ENCODE peak calls at places on chromosomes 13 and 19, in nine cellular contexts. E is GM10248, C is body of pancreas, T is AG04450, S is neural crest cell, Q is choroid plexus epithelial cell, U is fibroblast of lung, F is AG09309, K is A549. R is an unnamed sample.

GRCh38 chr19:30666301-30666803 is 294.2 kb downstream of the ZNF536 start:
- DNase-seq in E (peak; percentile 58), C (peak; percentile 67), T (no peak), S (peak; percentile 78), Q (peak; percentile 49), U (peak; percentile 28), F (no peak), K (peak; percentile 66), R (peak; percentile 62)

GRCh38 chr13:85486663-85487062 is 312.6 kb downstream of the SLITRK6 start:
- DNase-seq in E (no peak), C (no peak), T (no peak), S (no peak), Q (no peak), U (no peak), F (no peak), K (no peak), R (no peak)

GRCh38 chr19:11693505-11694499 is 44.9 kb downstream of the ZNF823 start:
- DNase-seq in E (no peak), C (no peak), T (no peak), S (no peak), Q (peak; percentile 85), U (peak; percentile 83), F (peak; percentile 54), K (no peak), R (no peak)

GRCh38 chr19:52910648-52911047 is 12.6 kb downstream of the ZNF888 start:
- DNase-seq in E (no peak), C (no peak), T (no peak), S (no peak), Q (no peak), U (no peak), F (no peak), K (no peak), R (no peak)

GRCh38 chr13:99522288-99522687 is 21.0 kb downstream of the TM9SF2 start:
- DNase-seq in E (no peak), C (no peak), T (no peak), S (no peak), Q (no peak), U (no peak), F (no peak), K (no peak), R (no peak)

GRCh38 chr19:51702754-51703654 is 9.9 kb downstream of the SPACA6 start:
- DNase-seq in E (peak; percentile 27), C (peak; percentile 70), T (no peak), S (no peak), Q (peak; percentile 15), U (no peak), F (no peak), K (no peak), R (no peak)

GRCh38 chr19:823565-824121 is 1.9 kb upstream of the PLPPR3 start:
- DNase-seq in E (no peak), C (no peak), T (no peak), S (no peak), Q (no peak), U (no peak), F (no peak), K (no peak), R (no peak)

GRCh38 chr13:73872397-73872796 is 261.8 kb downstream of the KLF12 start:
- DNase-seq in E (no peak), C (no peak), T (no peak), S (no peak), Q (peak; percentile 50), U (no peak), F (no peak), K (no peak), R (no peak)

GRCh38 chr13:75418997-75419396 is 63.0 kb downstream of the TBC1D4 start:
- DNase-seq in E (no peak), C (no peak), T (no peak), S (no peak), Q (peak; percentile 72), U (peak; percentile 62), F (peak; percentile 14), K (no peak), R (no peak)

GRCh38 chr19:42942187-42942789 is 5.3 kb upstream of the PSG7 start:
- DNase-seq in E (no peak), C (no peak), T (no peak), S (no peak), Q (peak; percentile 52), U (peak; percentile 2), F (no peak), K (peak; percentile 19), R (no peak)

GRCh38 chr19:23882493-23882892 is 32.2 kb upstream of the ZNF726 start:
- DNase-seq in E (no peak), C (no peak), T (no peak), S (no peak), Q (no peak), U (no peak), F (no peak), K (no peak), R (no peak)

GRCh38 chr13:104385409-104385808 is 1319.2 kb upstream of the SLC10A2 start:
- DNase-seq in E (no peak), C (no peak), T (no peak), S (no peak), Q (peak; percentile 77), U (peak; percentile 81), F (no peak), K (no peak), R (no peak)

GRCh38 chr19:41322451-41322850 is 12.5 kb downstream of the CCDC97 start:
- DNase-seq in E (no peak), C (no peak), T (no peak), S (no peak), Q (no peak), U (no peak), F (no peak), K (no peak), R (no peak)

GRCh38 chr13:21338156-21338555 is 120.9 kb downstream of the ZDHHC20 start:
- DNase-seq in E (no peak), C (no peak), T (no peak), S (no peak), Q (no peak), U (no peak), F (no peak), K (no peak), R (no peak)
- TF ChIP-seq CTCF in E (no peak), C (no peak), T (no peak), S (no peak), Q (no peak), U (no peak), F (no peak), K (no peak), R (no peak)

DNA sequence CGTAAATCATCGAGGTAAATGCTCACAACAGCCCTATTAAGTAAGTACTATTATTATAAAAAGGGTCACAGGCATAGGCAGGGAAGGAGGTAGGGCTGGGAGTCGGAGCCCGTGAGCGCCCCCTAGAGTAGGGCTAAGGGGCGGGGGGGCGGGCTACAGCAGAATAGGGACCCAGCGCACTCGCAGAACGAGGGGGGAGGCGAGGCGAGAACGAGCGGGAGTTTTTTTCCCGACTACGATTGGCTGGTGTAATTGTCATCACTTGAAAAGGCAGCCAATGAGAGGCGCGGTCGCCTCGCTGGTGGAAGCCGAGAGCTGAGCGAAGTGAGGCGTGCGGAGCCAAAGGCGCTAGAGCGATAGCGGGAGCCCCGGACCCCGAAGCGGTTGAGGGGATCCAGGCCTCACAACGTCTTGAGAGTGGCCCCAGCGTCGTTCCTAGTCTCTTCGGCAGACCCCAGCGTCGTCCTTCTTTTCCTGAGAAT is 24.2 kb downstream of the KEAP1 start:
- DNase-seq in E (peak; percentile 58), C (peak; percentile 94), T (peak; percentile 54), S (peak; percentile 61), Q (peak; percentile 94), U (peak; percentile 86), F (no peak), K (peak; percentile 51), R (peak; percentile 70)
- TF ChIP-seq CTCF in E (peak; percentile 9), C (peak; percentile 73), T (peak; percentile 40), S (peak; percentile 67), Q (peak; percentile 56), U (peak; percentile 40), F (peak; percentile 39), K (peak; percentile 45), R (no peak)

GRCh38 chr19:44644391-44645016 is 794 bp downstream of the PVR start:
- DNase-seq in E (no peak), C (peak; percentile 47), T (no peak), S (peak; percentile 18), Q (peak; percentile 33), U (peak; percentile 28), F (no peak), K (peak; percentile 81), R (peak; percentile 51)

GRCh38 chr19:44641866-44642265 is 1.8 kb upstream of the PVR start:
- DNase-seq in E (no peak), C (no peak), T (no peak), S (no peak), Q (no peak), U (no peak), F (no peak), K (no peak), R (no peak)

GRCh38 chr19:44642375-44642774 is 1.3 kb upstream of the PVR start:
- DNase-seq in E (no peak), C (no peak), T (no peak), S (no peak), Q (no peak), U (no peak), F (no peak), K (no peak), R (no peak)

GRCh38 chr19:44645407-44646048 is 1.8 kb downstream of the PVR start:
- DNase-seq in E (no peak), C (no peak), T (no peak), S (no peak), Q (no peak), U (no peak), F (no peak), K (no peak), R (no peak)

DNA sequence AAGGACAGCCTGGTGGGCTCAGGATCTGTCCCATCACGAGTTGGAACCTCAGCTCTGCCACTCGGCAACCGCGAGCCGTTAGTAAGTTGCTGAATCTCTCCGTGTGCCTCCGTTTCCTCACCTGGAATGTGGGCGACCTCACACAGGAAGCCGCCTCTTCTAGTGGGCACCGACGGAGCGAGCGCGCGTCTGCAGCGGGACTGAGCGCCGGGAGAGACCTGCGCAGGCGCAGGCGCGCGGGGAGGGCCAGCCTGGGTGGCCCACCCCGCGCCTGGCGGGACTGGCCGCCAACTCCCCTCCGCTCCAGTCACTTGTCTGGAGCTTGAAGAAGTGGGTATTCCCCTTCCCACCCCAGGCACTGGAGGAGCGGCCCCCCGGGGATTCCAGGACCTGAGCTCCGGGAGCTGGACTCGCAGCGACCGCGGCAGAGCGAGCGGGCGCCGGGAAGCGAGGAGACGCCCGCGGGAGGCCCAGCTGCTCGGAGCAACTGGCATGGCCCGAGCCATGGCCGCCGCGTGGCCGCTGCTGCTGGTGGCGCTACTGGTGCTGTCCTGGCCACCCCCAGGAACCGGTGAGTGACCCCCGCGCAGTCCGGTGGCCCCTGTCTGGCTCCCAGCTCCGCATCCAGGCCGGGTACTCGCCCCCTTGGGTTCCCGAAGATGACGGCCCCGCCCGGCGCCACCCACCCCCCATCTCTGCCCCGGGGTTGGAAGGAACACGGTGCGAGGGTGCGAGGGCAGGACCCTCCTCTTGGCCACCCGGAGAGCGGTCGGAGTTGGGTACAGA is at the start of gene PVR:
- DNase-seq in E (peak; percentile 68), C (peak; percentile 82), T (no peak), S (peak; percentile 57), Q (peak; percentile 71), U (peak; percentile 65), F (no peak), K (peak; percentile 98), R (peak; percentile 82)
- TF ChIP-seq CTCF in E (no peak), C (no peak), T (no peak), S (peak; percentile 30), Q (no peak), U (no peak), F (no peak), K (no peak), R (no peak)

DNA sequence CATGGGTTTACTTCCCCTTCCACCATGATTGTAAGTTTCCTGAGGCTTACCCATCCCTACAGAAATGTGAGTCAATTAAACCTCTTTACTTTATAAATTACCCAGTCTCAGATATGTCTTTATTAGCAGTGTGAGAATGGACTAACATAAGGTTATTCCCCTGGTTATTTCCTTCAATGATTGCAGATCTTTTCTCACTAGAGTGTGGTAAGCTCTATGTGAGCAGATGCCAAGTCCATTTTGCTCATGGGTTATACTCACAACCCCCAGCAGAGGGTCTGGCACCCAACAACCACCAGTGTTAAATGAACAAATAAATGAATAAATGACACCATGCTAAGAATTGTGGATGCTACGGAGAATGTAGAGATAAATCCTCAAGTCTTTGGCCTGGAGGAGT is 472.8 kb downstream of the LIG4 start:
- DNase-seq in E (no peak), C (no peak), T (no peak), S (no peak), Q (no peak), U (no peak), F (no peak), K (no peak), R (no peak)
- TF ChIP-seq CTCF in E (no peak), C (no peak), T (peak; percentile 17), S (no peak), Q (peak; percentile 25), U (no peak), F (no peak), K (no peak), R (no peak)